ENCODE peak calls at places on chromosomes 12 and 14, in ten cellular contexts. H is T-helper 2 cell treated with Interferon-gamma antibody and Interleukin-4, amounts not matched to agents 5 μg/mL and 100 μg/mL, for 36 hours; D is lower lobe of right lung; Q is left ventricle myocardium inferior; Y is neural crest cell; U is fibroblast of gingiva; O is central memory CD8-positive, alpha-beta T cell; S is stimulated activated CD4-positive, alpha-beta T cell treated with anti-CD3 and anti-CD28 coated beads, Interleukin-1b, Interleukin-23, amount 100 ng/mL, for 4 hours; K is renal cortical epithelial cell; E is NCI-H2081. G is an unnamed sample.

GRCh38 chr12:53770281-53770680 is 18.5 kb upstream of the CISTR start:
- DNase-seq in Q (no peak), H (no peak), D (no peak), S (no peak), Y (no peak), K (peak), O (no peak), U (peak), E (no peak), G (peak)

GRCh38 chr12:84497819-84498218 is 414.8 kb downstream of the SLC6A15 start:
- DNase-seq in H (no peak), E (peak), O (no peak), U (no peak), S (no peak), D (no peak), K (no peak), Y (no peak), Q (no peak), G (peak)

GRCh38 chr12:69925291-69925690 is 100.3 kb downstream of the MYRFL start:
- DNase-seq in U (no peak), H (no peak), D (no peak), E (no peak), O (no peak), S (no peak), Q (no peak), Y (no peak), K (no peak), G (no peak)

GRCh38 chr14:87745507-87746118 is 247.4 kb downstream of the GALC start:
- DNase-seq in S (no peak), Q (no peak), E (no peak), H (no peak), K (peak), D (no peak), U (no peak), O (no peak), Y (peak), G (peak)

GRCh38 chr12:47813491-47814196 is 6.1 kb downstream of the HDAC7 start:
- DNase-seq in D (no peak), U (no peak), S (no peak), Q (no peak), H (no peak), Y (no peak), O (no peak), K (no peak), E (no peak), G (no peak)

GRCh38 chr14:70442750-70443149 is 9.2 kb upstream of the ADAM21 start:
- DNase-seq in K (no peak), O (no peak), Q (no peak), U (no peak), D (no peak), E (no peak), Y (no peak), H (no peak), S (no peak), G (no peak)

GRCh38 chr12:106300761-106301160 is 1.8 kb upstream of the TCP11L2 start:
- DNase-seq in E (no peak), K (peak), U (no peak), S (no peak), O (no peak), H (no peak), Q (no peak), Y (no peak), D (no peak), G (no peak)

GRCh38 chr14:77603654-77604270 is 12.7 kb downstream of the SPTLC2 start:
- DNase-seq in D (no peak), K (peak), Q (peak), Y (no peak), O (no peak), E (no peak), H (no peak), U (no peak), S (no peak), G (peak)

GRCh38 chr12:52248541-52249035 is 15.5 kb downstream of the KRT7 start:
- DNase-seq in O (no peak), Q (no peak), K (no peak), E (no peak), D (no peak), Y (no peak), S (no peak), H (no peak), U (no peak), G (no peak)

GRCh38 chr14:105087963-105088811 is 23.0 kb upstream of the GPR132 start:
- DNase-seq in H (no peak), U (peak), E (no peak), D (peak), K (peak), Q (peak), S (no peak), Y (peak), O (no peak), G (peak)

GRCh38 chr12:103279444-103279843 is 216.3 kb downstream of the C12orf42 start:
- DNase-seq in O (no peak), S (no peak), Q (no peak), Y (no peak), K (no peak), H (no peak), E (peak), U (no peak), D (no peak), G (no peak)

GRCh38 chr12:59383426-59383822 is 212.4 kb upstream of the SLC16A7 start:
- DNase-seq in D (no peak), S (no peak), H (no peak), K (no peak), O (no peak), U (peak), Q (no peak), E (no peak), Y (no peak), G (peak)

GRCh38 chr12:116535241-116535640 is 23.9 kb upstream of the MAP1LC3B2 start:
- DNase-seq in Y (no peak), D (no peak), U (no peak), E (no peak), K (no peak), S (no peak), Q (no peak), O (no peak), H (no peak), G (no peak)

G was measured in adipocyte.